ENCODE peak calls at places on chromosomes 3 and 15, in ten cellular contexts. V is A549, B is tibial nerve, A is stomach, U is esophagus muscularis mucosa, C is K562, D is ovary, O is suprapubic skin, S is GM12878, P is upper lobe of left lung. X is an unnamed sample. For H3K4me1, the result is how much of the 10 kb centered on the place peaks cover.

GRCh38 chr3:183122257-183122932 is 23.1 kb upstream of the MCCC1 start:
- DNase-seq in B (no peak), C (peak), D (no peak), U (no peak), A (no peak), O (no peak), V (peak), P (no peak), S (no peak), X (no peak)

GRCh38 chr3:76122007-76122406 is 336.7 kb upstream of the ZNF717 start:
- DNase-seq in B (no peak), A (no peak), S (no peak), U (no peak), D (no peak), O (no peak), C (no peak), P (no peak), V (no peak), X (no peak)

GRCh38 chr3:189304465-189305341 is 132.9 kb downstream of the TPRG1 start:
- DNase-seq in S (no peak), D (no peak), O (no peak), U (no peak), P (no peak), V (peak), C (no peak), B (no peak), A (peak), X (peak)

GRCh38 chr3:51500632-51501131 is 867 bp upstream of the DCAF1 start:
- DNase-seq in P (no peak), O (no peak), B (no peak), C (no peak), V (no peak), S (no peak), A (no peak), D (peak), U (no peak), X (peak)

GRCh38 chr3:187799942-187800637 is 54.8 kb upstream of the BCL6 start:
- DNase-seq in B (no peak), C (no peak), O (no peak), D (no peak), P (no peak), S (no peak), V (no peak), A (no peak), U (no peak), X (no peak)

GRCh38 chr3:193335031-193335430 is 43.5 kb downstream of the ATP13A5 start:
- DNase-seq in A (no peak), B (no peak), U (no peak), P (no peak), D (no peak), V (no peak), O (no peak), C (no peak), S (no peak), X (no peak)

GRCh38 chr3:19334120-19334519 is 185.8 kb downstream of the KCNH8 start:
- DNase-seq in S (no peak), V (no peak), O (no peak), C (no peak), U (no peak), A (no peak), P (no peak), B (no peak), D (no peak), X (no peak)

GRCh38 chr3:182609575-182610156 is 183.6 kb upstream of the ATP11B start:
- DNase-seq in B (no peak), O (no peak), D (no peak), U (no peak), C (no peak), A (peak), S (no peak), V (no peak), P (no peak), X (peak)

GRCh38 chr15:57772223-57772957 is 65.9 kb downstream of the POLR2M start:
- DNase-seq in D (no peak), O (no peak), V (no peak), B (no peak), P (no peak), A (no peak), U (no peak), C (no peak), S (no peak), X (no peak)

GRCh38 chr3:67000006-67000405 is 1.9 kb downstream of the KBTBD8 start:
- DNase-seq in O (no peak), U (no peak), V (no peak), C (peak), D (no peak), S (peak), A (no peak), B (no peak), P (no peak), X (no peak)

GRCh38 chr3:49899815-49900214 is 3.9 kb downstream of the MST1R start:
- DNase-seq in O (no peak), P (no peak), U (no peak), V (no peak), S (no peak), B (no peak), C (peak), D (no peak), A (no peak), X (no peak)

GRCh38 chr3:45940781-45941365 is 2.4 kb upstream of the CXCR6 start:
- DNase-seq in C (no peak), A (no peak), V (no peak), O (no peak), U (no peak), D (no peak), P (no peak), S (no peak), B (no peak), X (no peak)

GRCh38 chr3:105606052-105606451 is 239.3 kb downstream of the ALCAM start:
- DNase-seq in U (no peak), S (no peak), A (no peak), C (no peak), P (no peak), B (no peak), D (no peak), O (no peak), V (no peak), X (no peak)

GRCh38 chr15:41258706-41259471 is 27.8 kb downstream of the CHP1 start:
- DNase-seq in P (no peak), U (no peak), S (peak), O (no peak), D (no peak), V (no peak), A (peak), C (peak), B (no peak), X (peak)

GRCh38 chr3:10371167-10371566 is 50.3 kb upstream of the SEC13 start:
- DNase-seq in D (no peak), A (no peak), U (no peak), V (no peak), S (no peak), P (no peak), O (no peak), C (no peak), B (no peak), X (no peak)

GRCh38 chr15:85128636-85129035 is 147.0 kb downstream of the PDE8A start:
- DNase-seq in O (no peak), V (no peak), D (no peak), A (no peak), U (no peak), S (no peak), B (no peak), P (no peak), C (no peak), X (no peak)

GRCh38 chr15:63048115-63048985 is 5.8 kb downstream of the TPM1 start:
- DNase-seq in U (peak), S (peak), D (peak), V (peak), O (peak), A (peak), P (peak), C (peak), B (peak), X (peak)

GRCh38 chr3:59118928-59119327 is 69.1 kb upstream of the CFAP20DC start:
- DNase-seq in V (no peak), A (no peak), C (no peak), O (no peak), B (no peak), U (no peak), D (no peak), S (no peak), P (no peak), X (no peak)

GRCh38 chr3:180870008-180870733 is 42.3 kb upstream of the FXR1 start:
- DNase-seq in U (no peak), S (no peak), V (no peak), C (peak), A (no peak), B (no peak), P (peak), O (peak), D (peak), X (peak)

GRCh38 chr15:52709172-52709979 is 30.2 kb upstream of the ATOSA start:
- DNase-seq in A (peak), O (no peak), U (no peak), S (no peak), P (no peak), B (no peak), V (no peak), C (peak), D (no peak), X (peak)

GRCh38 chr15:85415779-85416178 is 35.4 kb downstream of the AKAP13 start:
- DNase-seq in O (no peak), S (no peak), D (no peak), V (no peak), B (no peak), C (no peak), P (no peak), A (no peak), U (no peak), X (no peak)

GRCh38 chr3:71127052-71127451 is 456.5 kb downstream of the FOXP1 start:
- DNase-seq in V (no peak), B (no peak), U (no peak), D (no peak), P (no peak), A (no peak), C (no peak), O (no peak), S (no peak), X (no peak)

GRCh38 chr15:79721256-79721655 is 175.6 kb downstream of the MTHFS start:
- DNase-seq in O (no peak), C (no peak), P (no peak), A (no peak), B (no peak), U (no peak), S (no peak), V (no peak), D (no peak), X (no peak)

GRCh38 chr15:92611150-92611549 is 44.4 kb downstream of the FAM174B start:
- DNase-seq in S (no peak), U (no peak), D (no peak), P (no peak), O (no peak), B (no peak), V (no peak), A (no peak), C (no peak), X (no peak)

GRCh38 chr3:158709666-158710083 is 22.6 kb downstream of the RARRES1 start:
- DNase-seq in B (no peak), S (no peak), V (no peak), C (peak), D (no peak), U (no peak), A (no peak), O (no peak), P (no peak), X (no peak)

GRCh38 chr3:43620953-43621405 is 832 bp downstream of the ANO10 start:
- DNase-seq in A (no peak), B (no peak), D (no peak), P (no peak), C (peak), O (no peak), V (peak), S (no peak), U (no peak), X (no peak)

GRCh38 chr3:31227152-31227581 is 305.6 kb upstream of the STT3B start:
- DNase-seq in S (peak), C (no peak), A (no peak), V (no peak), O (no peak), U (no peak), P (no peak), B (no peak), D (no peak), X (no peak)

GRCh38 chr3:128971421-128971820 is 22.5 kb downstream of the CFAP92 start:
- DNase-seq in O (no peak), P (no peak), U (no peak), V (no peak), B (no peak), D (no peak), A (no peak), S (no peak), C (no peak), X (peak)

GRCh38 chr3:182212479-182213076 is 500.9 kb downstream of the SOX2 start:
- DNase-seq in O (no peak), C (no peak), A (peak), P (no peak), U (no peak), V (peak), B (no peak), S (no peak), D (no peak), X (no peak)

GRCh38 chr3:192957441-192957951 is 39.8 kb upstream of the MB21D2 start:
- DNase-seq in P (no peak), O (no peak), D (no peak), A (no peak), V (no peak), C (no peak), U (no peak), B (no peak), S (no peak), X (peak)

GRCh38 chr3:24389108-24390090 is 105.3 kb downstream of the THRB start:
- DNase-seq in U (no peak), O (no peak), C (no peak), B (no peak), A (no peak), D (no peak), S (no peak), V (no peak), P (no peak), X (no peak)

GRCh38 chr3:53668872-53669271 is 174.5 kb downstream of the CACNA1D start:
- DNase-seq in S (no peak), O (no peak), P (no peak), D (no peak), B (no peak), U (peak), A (no peak), V (no peak), C (peak), X (no peak)

GRCh38 chr3:183537295-183537730 is 18.2 kb downstream of the KLHL6 start:
- DNase-seq in P (no peak), B (no peak), U (no peak), V (no peak), D (peak), S (no peak), C (no peak), O (no peak), A (no peak), X (no peak)

GRCh38 chr15:71414778-71415177 is 299.5 kb downstream of the THSD4 start:
- DNase-seq in S (no peak), C (no peak), P (no peak), D (no peak), V (no peak), B (no peak), A (no peak), O (no peak), U (no peak), X (no peak)

GRCh38 chr3:119628816-119629445 is 31.2 kb downstream of the PLA1A start:
- DNase-seq in A (no peak), C (no peak), S (peak), U (no peak), P (no peak), V (no peak), D (no peak), O (no peak), B (no peak), X (no peak)

GRCh38 chr3:31225923-31226322 is 306.8 kb upstream of the STT3B start:
- DNase-seq in U (no peak), O (no peak), A (no peak), P (no peak), V (no peak), S (no peak), D (no peak), C (no peak), B (no peak), X (no peak)

GRCh38 chr15:51243774-51244173 is 94.6 kb downstream of the CYP19A1 start:
- DNase-seq in S (no peak), U (no peak), V (no peak), P (no peak), B (no peak), O (no peak), C (no peak), D (no peak), A (no peak), X (no peak)

GRCh38 chr3:68855620-68856019 is 76.7 kb downstream of the TAFA4 start:
- DNase-seq in S (no peak), U (no peak), A (no peak), V (no peak), B (no peak), O (no peak), D (no peak), C (no peak), P (no peak), X (no peak)

GRCh38 chr3:8982509-8982908 is 19.2 kb upstream of the RAD18 start:
- DNase-seq in D (no peak), C (no peak), A (no peak), B (no peak), V (no peak), S (no peak), P (no peak), U (peak), O (no peak), X (no peak)

GRCh38 chr3:41933154-41933676 is 28.7 kb downstream of the ULK4 start:
- DNase-seq in D (no peak), V (no peak), P (no peak), U (peak), B (no peak), O (no peak), C (no peak), S (no peak), A (no peak), X (no peak)

DNA sequence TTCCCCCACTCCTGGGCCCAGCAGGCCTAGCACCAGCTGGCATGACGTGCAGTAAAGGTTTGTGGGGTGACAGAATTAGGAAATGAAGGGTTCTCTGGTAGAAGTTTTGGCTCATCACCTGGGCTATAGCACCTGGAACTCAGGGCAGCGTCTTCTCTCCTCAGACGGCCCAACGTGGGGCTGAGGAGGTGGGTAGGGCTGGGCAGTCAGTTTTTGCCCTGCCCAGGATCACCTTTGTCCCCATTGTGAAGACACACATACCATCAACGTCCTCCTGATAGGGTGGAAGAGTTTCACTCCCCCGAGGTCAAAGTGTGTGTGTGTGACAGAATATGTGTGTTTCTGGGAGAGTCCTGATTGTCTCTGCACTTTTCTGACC is 12.1 kb downstream of the KBTBD13 start:
- DNase-seq in S (no peak), A (no peak), C (no peak), V (no peak), U (no peak), O (no peak), B (no peak), D (no peak), P (no peak), X (peak)
- H3K27ac ChIP-seq in S (no peak), A (peak), C (no peak), V (no peak), U (peak), O (peak), B (peak), D (no peak), P (peak), X (peak)

DNA sequence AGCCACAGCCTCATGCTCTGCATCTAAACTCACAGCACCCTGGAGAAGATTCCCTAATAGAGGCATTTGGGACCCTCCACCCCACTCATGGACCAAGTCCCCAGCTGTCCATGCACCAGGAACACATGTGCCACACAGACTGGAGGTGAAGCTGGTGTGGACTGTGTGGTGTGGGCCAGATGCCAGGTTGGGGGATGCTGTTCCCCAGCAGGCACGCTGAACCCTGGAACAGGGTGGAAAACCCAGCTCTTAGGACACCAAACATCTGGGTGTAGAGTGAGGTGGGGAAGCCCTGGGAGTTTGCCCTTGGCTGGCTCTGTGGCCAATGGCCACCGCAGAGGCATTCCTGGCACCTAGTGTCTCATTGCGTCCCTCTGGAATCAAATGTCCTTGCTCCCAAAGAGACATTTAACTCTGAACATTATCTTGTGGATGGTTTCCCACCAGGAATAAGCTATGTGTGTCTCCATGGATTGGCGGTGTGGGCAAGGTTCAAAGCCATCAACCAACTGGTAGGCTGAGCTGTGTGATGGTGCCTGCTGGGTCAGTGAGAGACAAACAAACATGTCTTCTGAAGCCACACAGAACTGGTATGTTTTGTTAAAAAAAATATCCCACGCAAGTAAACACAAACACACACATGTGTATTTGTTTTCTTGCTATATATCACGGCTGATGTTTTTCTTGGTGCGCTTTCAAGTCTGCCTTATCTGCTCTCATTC is 65.0 kb downstream of the EXOG start:
- DNase-seq in P (no peak), U (no peak), O (no peak), B (no peak), V (no peak), D (no peak), C (no peak), A (no peak), S (no peak), X (no peak)
- TF ChIP-seq EP300 in P (no peak), U (no peak), O (no peak), B (no peak), V (no peak), D (no peak), C (no peak), A (no peak), S (no peak), X (no peak)

GRCh38 chr15:43748376-43748775 is 2.1 kb downstream of the PDIA3 start:
- DNase-seq in A (no peak), U (no peak), C (peak), D (no peak), P (no peak), S (no peak), V (no peak), O (no peak), B (no peak), X (no peak)
- H3K4me1 ChIP-seq in A (under half), U (half or more), C (under half), D (under half), P (under half), S (under half), V (under half), O (half or more), B (under half), X (under half)

GRCh38 chr3:14491396-14492190 is 48.5 kb downstream of the GRIP2 start:
- DNase-seq in A (no peak), B (no peak), C (no peak), V (no peak), U (no peak), D (no peak), S (no peak), P (no peak), O (no peak), X (no peak)

GRCh38 chr3:14494973-14495300 is 45.2 kb downstream of the GRIP2 start:
- DNase-seq in P (no peak), V (no peak), O (no peak), C (no peak), U (no peak), B (no peak), D (no peak), S (no peak), A (no peak), X (no peak)

GRCh38 chr3:14490831-14491230 is 49.3 kb downstream of the GRIP2 start:
- DNase-seq in V (no peak), B (no peak), P (no peak), S (no peak), U (no peak), C (no peak), D (no peak), A (no peak), O (no peak), X (no peak)

GRCh38 chr3:14494279-14494972 is 45.7 kb downstream of the GRIP2 start:
- DNase-seq in B (no peak), D (no peak), U (no peak), O (no peak), A (no peak), C (no peak), P (no peak), V (no peak), S (no peak), X (no peak)

GRCh38 chr3:14492948-14493881 is 46.9 kb downstream of the GRIP2 start:
- DNase-seq in S (no peak), P (no peak), V (no peak), O (no peak), C (no peak), B (no peak), D (no peak), U (no peak), A (no peak), X (no peak)
- H3K27ac ChIP-seq in S (no peak), P (no peak), V (no peak), O (no peak), C (no peak), B (no peak), D (no peak), U (no peak), A (no peak), X (no peak)

GRCh38 chr15:69820819-69821218 is 276.9 kb downstream of the TLE3 start:
- DNase-seq in C (no peak), D (no peak), P (no peak), V (no peak), U (no peak), O (no peak), S (no peak), A (no peak), B (no peak), X (no peak)
- TF ChIP-seq EP300 in C (no peak), D (no peak), P (no peak), V (no peak), U (no peak), O (no peak), S (no peak), A (no peak), B (no peak), X (no peak)

DNA sequence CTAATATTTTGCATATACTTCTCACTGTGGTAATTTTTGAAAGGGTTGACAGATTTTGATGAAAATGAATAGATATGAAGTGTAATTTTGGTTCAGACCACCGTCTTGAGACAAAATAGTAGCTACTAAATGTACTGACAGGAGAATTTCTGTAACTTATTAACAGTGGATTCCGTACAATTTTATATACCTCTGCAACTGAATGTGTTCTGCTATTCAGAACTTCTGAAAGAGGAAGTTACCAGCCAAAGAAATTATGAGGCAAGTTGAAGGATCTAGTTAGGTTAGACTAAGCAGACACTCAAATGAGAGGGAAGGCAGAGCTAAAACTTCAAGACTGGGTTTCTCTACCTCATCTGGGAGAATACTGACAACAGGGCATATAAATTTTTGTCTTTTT is 29.4 kb downstream of the GAP43 start:
- DNase-seq in C (no peak), U (no peak), A (no peak), S (no peak), D (no peak), P (no peak), V (no peak), B (no peak), O (no peak), X (no peak)
- H3K4me1 ChIP-seq in C (under half), U (under half), A (under half), S (under half), D (under half), P (under half), V (under half), B (under half), O (under half), X (under half)

X was measured in transverse colon.